ENCODE peak calls at places on chromosomes 4 and X, in ten cellular contexts. One of them, this sample, is unnamed.

GRCh38 chr4:56531823-56532222 is 26.2 kb downstream of the ARL9 start:
- DNase-seq in GM13977: no peak
- DNase-seq in NCI-H510A: no peak
- DNase-seq in stimulated activated CD4-positive, alpha-beta T cell treated with anti-CD3 and anti-CD28 coated beads, TNF-alpha, amount 100 ng/mL, for 4 hours: no peak
- DNase-seq in PC-3: no peak
- DNase-seq in T-helper 1 cell: no peak
- DNase-seq in psoas muscle: no peak
- DNase-seq in HT1080: no peak
- DNase-seq in GM12891: no peak
- DNase-seq in sciatic nerve: no peak
- DNase-seq in this sample: no peak

GRCh38 chr4:60657041-60657440 is 543.1 kb upstream of the ADGRL3 start:
- DNase-seq in GM13977: no peak
- DNase-seq in NCI-H510A: no peak
- DNase-seq in stimulated activated CD4-positive, alpha-beta T cell treated with anti-CD3 and anti-CD28 coated beads, TNF-alpha, amount 100 ng/mL, for 4 hours: no peak
- DNase-seq in PC-3: no peak
- DNase-seq in T-helper 1 cell: no peak
- DNase-seq in psoas muscle: no peak
- DNase-seq in HT1080: no peak
- DNase-seq in GM12891: no peak
- DNase-seq in sciatic nerve: no peak
- DNase-seq in this sample: no peak

GRCh38 chr4:85187106-85187505 is 220.6 kb upstream of the WDFY3 start:
- DNase-seq in GM13977: no peak
- DNase-seq in NCI-H510A: no peak
- DNase-seq in stimulated activated CD4-positive, alpha-beta T cell treated with anti-CD3 and anti-CD28 coated beads, TNF-alpha, amount 100 ng/mL, for 4 hours: no peak
- DNase-seq in PC-3: no peak
- DNase-seq in T-helper 1 cell: no peak
- DNase-seq in psoas muscle: no peak
- DNase-seq in HT1080: no peak
- DNase-seq in GM12891: no peak
- DNase-seq in sciatic nerve: no peak
- DNase-seq in this sample: no peak

GRCh38 chr4:38873290-38873949 is 5.8 kb downstream of the FAM114A1 start:
- DNase-seq in GM13977: no peak
- DNase-seq in NCI-H510A: no peak
- DNase-seq in stimulated activated CD4-positive, alpha-beta T cell treated with anti-CD3 and anti-CD28 coated beads, TNF-alpha, amount 100 ng/mL, for 4 hours: no peak
- DNase-seq in PC-3: no peak
- DNase-seq in T-helper 1 cell: no peak
- DNase-seq in psoas muscle: no peak
- DNase-seq in HT1080: no peak
- DNase-seq in GM12891: no peak
- DNase-seq in sciatic nerve: no peak
- DNase-seq in this sample: no peak

GRCh38 chr4:125750827-125751466 is 436.2 kb downstream of the FAT4 start:
- DNase-seq in GM13977: no peak
- DNase-seq in NCI-H510A: no peak
- DNase-seq in stimulated activated CD4-positive, alpha-beta T cell treated with anti-CD3 and anti-CD28 coated beads, TNF-alpha, amount 100 ng/mL, for 4 hours: no peak
- DNase-seq in PC-3: peak
- DNase-seq in T-helper 1 cell: no peak
- DNase-seq in psoas muscle: no peak
- DNase-seq in HT1080: peak
- DNase-seq in GM12891: no peak
- DNase-seq in sciatic nerve: no peak
- DNase-seq in this sample: no peak

GRCh38 chr4:39718366-39719323 is 20.7 kb downstream of the UBE2K start:
- DNase-seq in GM13977: no peak
- DNase-seq in NCI-H510A: no peak
- DNase-seq in stimulated activated CD4-positive, alpha-beta T cell treated with anti-CD3 and anti-CD28 coated beads, TNF-alpha, amount 100 ng/mL, for 4 hours: no peak
- DNase-seq in PC-3: no peak
- DNase-seq in T-helper 1 cell: no peak
- DNase-seq in psoas muscle: no peak
- DNase-seq in HT1080: no peak
- DNase-seq in GM12891: no peak
- DNase-seq in sciatic nerve: no peak
- DNase-seq in this sample: no peak

GRCh38 chr4:131638776-131639175 is 1510.3 kb upstream of the PCDH10 start:
- DNase-seq in GM13977: no peak
- DNase-seq in NCI-H510A: no peak
- DNase-seq in stimulated activated CD4-positive, alpha-beta T cell treated with anti-CD3 and anti-CD28 coated beads, TNF-alpha, amount 100 ng/mL, for 4 hours: no peak
- DNase-seq in PC-3: no peak
- DNase-seq in T-helper 1 cell: no peak
- DNase-seq in psoas muscle: no peak
- DNase-seq in HT1080: no peak
- DNase-seq in GM12891: no peak
- DNase-seq in sciatic nerve: no peak
- DNase-seq in this sample: no peak

GRCh38 chrX:40175416-40176255 is 77.9 kb upstream of the BCOR start:
- DNase-seq in GM13977: peak
- DNase-seq in NCI-H510A: peak
- DNase-seq in stimulated activated CD4-positive, alpha-beta T cell treated with anti-CD3 and anti-CD28 coated beads, TNF-alpha, amount 100 ng/mL, for 4 hours: peak
- DNase-seq in PC-3: peak
- DNase-seq in T-helper 1 cell: peak
- DNase-seq in psoas muscle: peak
- DNase-seq in HT1080: no peak
- DNase-seq in GM12891: no peak
- DNase-seq in sciatic nerve: peak
- DNase-seq in this sample: peak

GRCh38 chr4:168484626-168485025 is 4.3 kb upstream of the DDX60L start:
- DNase-seq in GM13977: no peak
- DNase-seq in NCI-H510A: no peak
- DNase-seq in stimulated activated CD4-positive, alpha-beta T cell treated with anti-CD3 and anti-CD28 coated beads, TNF-alpha, amount 100 ng/mL, for 4 hours: no peak
- DNase-seq in PC-3: peak
- DNase-seq in T-helper 1 cell: no peak
- DNase-seq in psoas muscle: no peak
- DNase-seq in HT1080: peak
- DNase-seq in GM12891: no peak
- DNase-seq in sciatic nerve: no peak
- DNase-seq in this sample: no peak

GRCh38 chr4:67546971-67547370 is 1.7 kb upstream of the CENPC start:
- DNase-seq in GM13977: no peak
- DNase-seq in NCI-H510A: no peak
- DNase-seq in stimulated activated CD4-positive, alpha-beta T cell treated with anti-CD3 and anti-CD28 coated beads, TNF-alpha, amount 100 ng/mL, for 4 hours: no peak
- DNase-seq in PC-3: no peak
- DNase-seq in T-helper 1 cell: no peak
- DNase-seq in psoas muscle: no peak
- DNase-seq in HT1080: no peak
- DNase-seq in GM12891: no peak
- DNase-seq in sciatic nerve: no peak
- DNase-seq in this sample: no peak

GRCh38 chr4:24477919-24478318 is 106.4 kb downstream of the DHX15 start:
- DNase-seq in GM13977: no peak
- DNase-seq in NCI-H510A: no peak
- DNase-seq in stimulated activated CD4-positive, alpha-beta T cell treated with anti-CD3 and anti-CD28 coated beads, TNF-alpha, amount 100 ng/mL, for 4 hours: no peak
- DNase-seq in PC-3: peak
- DNase-seq in T-helper 1 cell: no peak
- DNase-seq in psoas muscle: peak
- DNase-seq in HT1080: peak
- DNase-seq in GM12891: no peak
- DNase-seq in sciatic nerve: no peak
- DNase-seq in this sample: no peak

GRCh38 chr4:128709268-128709667 is 100.2 kb upstream of the JADE1 start:
- DNase-seq in GM13977: no peak
- DNase-seq in NCI-H510A: no peak
- DNase-seq in stimulated activated CD4-positive, alpha-beta T cell treated with anti-CD3 and anti-CD28 coated beads, TNF-alpha, amount 100 ng/mL, for 4 hours: no peak
- DNase-seq in PC-3: no peak
- DNase-seq in T-helper 1 cell: no peak
- DNase-seq in psoas muscle: no peak
- DNase-seq in HT1080: no peak
- DNase-seq in GM12891: no peak
- DNase-seq in sciatic nerve: no peak
- DNase-seq in this sample: no peak

GRCh38 chr4:104017213-104017612 is 297.4 kb upstream of the TACR3 start:
- DNase-seq in GM13977: no peak
- DNase-seq in NCI-H510A: no peak
- DNase-seq in stimulated activated CD4-positive, alpha-beta T cell treated with anti-CD3 and anti-CD28 coated beads, TNF-alpha, amount 100 ng/mL, for 4 hours: no peak
- DNase-seq in PC-3: no peak
- DNase-seq in T-helper 1 cell: no peak
- DNase-seq in psoas muscle: no peak
- DNase-seq in HT1080: no peak
- DNase-seq in GM12891: no peak
- DNase-seq in sciatic nerve: no peak
- DNase-seq in this sample: no peak

GRCh38 chr4:28354874-28355273 is 1494.2 kb downstream of the STIM2 start:
- DNase-seq in GM13977: no peak
- DNase-seq in NCI-H510A: no peak
- DNase-seq in stimulated activated CD4-positive, alpha-beta T cell treated with anti-CD3 and anti-CD28 coated beads, TNF-alpha, amount 100 ng/mL, for 4 hours: no peak
- DNase-seq in PC-3: no peak
- DNase-seq in T-helper 1 cell: no peak
- DNase-seq in psoas muscle: no peak
- DNase-seq in HT1080: no peak
- DNase-seq in GM12891: no peak
- DNase-seq in sciatic nerve: no peak
- DNase-seq in this sample: no peak

GRCh38 chrX:8036914-8037313 is 109.7 kb upstream of the PNPLA4 start:
- DNase-seq in GM13977: no peak
- DNase-seq in NCI-H510A: peak
- DNase-seq in stimulated activated CD4-positive, alpha-beta T cell treated with anti-CD3 and anti-CD28 coated beads, TNF-alpha, amount 100 ng/mL, for 4 hours: no peak
- DNase-seq in PC-3: no peak
- DNase-seq in T-helper 1 cell: no peak
- DNase-seq in psoas muscle: no peak
- DNase-seq in HT1080: no peak
- DNase-seq in GM12891: no peak
- DNase-seq in sciatic nerve: no peak
- DNase-seq in this sample: no peak

GRCh38 chrX:42085836-42086235 is 162.5 kb upstream of the CASK start:
- DNase-seq in GM13977: no peak
- DNase-seq in NCI-H510A: no peak
- DNase-seq in stimulated activated CD4-positive, alpha-beta T cell treated with anti-CD3 and anti-CD28 coated beads, TNF-alpha, amount 100 ng/mL, for 4 hours: no peak
- DNase-seq in PC-3: peak
- DNase-seq in T-helper 1 cell: no peak
- DNase-seq in psoas muscle: no peak
- DNase-seq in HT1080: no peak
- DNase-seq in GM12891: no peak
- DNase-seq in sciatic nerve: no peak
- DNase-seq in this sample: no peak

GRCh38 chr4:111228396-111228795 is 605.5 kb upstream of the PITX2 start:
- DNase-seq in GM13977: no peak
- DNase-seq in NCI-H510A: no peak
- DNase-seq in stimulated activated CD4-positive, alpha-beta T cell treated with anti-CD3 and anti-CD28 coated beads, TNF-alpha, amount 100 ng/mL, for 4 hours: no peak
- DNase-seq in PC-3: no peak
- DNase-seq in T-helper 1 cell: no peak
- DNase-seq in psoas muscle: no peak
- DNase-seq in HT1080: peak
- DNase-seq in GM12891: no peak
- DNase-seq in sciatic nerve: no peak
- DNase-seq in this sample: no peak

GRCh38 chr4:159219862-159220261 is 117.0 kb downstream of the RAPGEF2 start:
- DNase-seq in GM13977: no peak
- DNase-seq in NCI-H510A: no peak
- DNase-seq in stimulated activated CD4-positive, alpha-beta T cell treated with anti-CD3 and anti-CD28 coated beads, TNF-alpha, amount 100 ng/mL, for 4 hours: no peak
- DNase-seq in PC-3: no peak
- DNase-seq in T-helper 1 cell: no peak
- DNase-seq in psoas muscle: no peak
- DNase-seq in HT1080: no peak
- DNase-seq in GM12891: no peak
- DNase-seq in sciatic nerve: no peak
- DNase-seq in this sample: no peak

GRCh38 chrX:94051926-94052325 is 377.9 kb downstream of the FAM133A start:
- DNase-seq in GM13977: no peak
- DNase-seq in NCI-H510A: no peak
- DNase-seq in stimulated activated CD4-positive, alpha-beta T cell treated with anti-CD3 and anti-CD28 coated beads, TNF-alpha, amount 100 ng/mL, for 4 hours: no peak
- DNase-seq in PC-3: no peak
- DNase-seq in T-helper 1 cell: no peak
- DNase-seq in psoas muscle: no peak
- DNase-seq in HT1080: no peak
- DNase-seq in GM12891: no peak
- DNase-seq in sciatic nerve: no peak
- DNase-seq in this sample: no peak

GRCh38 chr4:186217733-186218293 is 9.5 kb upstream of the KLKB1 start:
- DNase-seq in GM13977: no peak
- DNase-seq in NCI-H510A: no peak
- DNase-seq in stimulated activated CD4-positive, alpha-beta T cell treated with anti-CD3 and anti-CD28 coated beads, TNF-alpha, amount 100 ng/mL, for 4 hours: no peak
- DNase-seq in PC-3: no peak
- DNase-seq in T-helper 1 cell: no peak
- DNase-seq in psoas muscle: no peak
- DNase-seq in HT1080: no peak
- DNase-seq in GM12891: no peak
- DNase-seq in sciatic nerve: no peak
- DNase-seq in this sample: no peak

GRCh38 chrX:75603833-75604232 is 81.0 kb upstream of the ZDHHC15 start:
- DNase-seq in GM13977: peak
- DNase-seq in NCI-H510A: no peak
- DNase-seq in stimulated activated CD4-positive, alpha-beta T cell treated with anti-CD3 and anti-CD28 coated beads, TNF-alpha, amount 100 ng/mL, for 4 hours: no peak
- DNase-seq in PC-3: peak
- DNase-seq in T-helper 1 cell: no peak
- DNase-seq in psoas muscle: no peak
- DNase-seq in HT1080: no peak
- DNase-seq in GM12891: peak
- DNase-seq in sciatic nerve: no peak
- DNase-seq in this sample: peak

GRCh38 chr4:66855956-66856355 is 689.3 kb downstream of the CENPC start:
- DNase-seq in GM13977: no peak
- DNase-seq in NCI-H510A: no peak
- DNase-seq in stimulated activated CD4-positive, alpha-beta T cell treated with anti-CD3 and anti-CD28 coated beads, TNF-alpha, amount 100 ng/mL, for 4 hours: no peak
- DNase-seq in PC-3: peak
- DNase-seq in T-helper 1 cell: no peak
- DNase-seq in psoas muscle: no peak
- DNase-seq in HT1080: peak
- DNase-seq in GM12891: no peak
- DNase-seq in sciatic nerve: no peak
- DNase-seq in this sample: no peak

GRCh38 chrX:102712967-102713677 is 874 bp downstream of the GPRASP2 start:
- DNase-seq in GM13977: no peak
- DNase-seq in NCI-H510A: peak
- DNase-seq in stimulated activated CD4-positive, alpha-beta T cell treated with anti-CD3 and anti-CD28 coated beads, TNF-alpha, amount 100 ng/mL, for 4 hours: no peak
- DNase-seq in PC-3: peak
- DNase-seq in T-helper 1 cell: no peak
- DNase-seq in psoas muscle: peak
- DNase-seq in HT1080: peak
- DNase-seq in GM12891: no peak
- DNase-seq in sciatic nerve: peak
- DNase-seq in this sample: peak

GRCh38 chr4:90495211-90495610 is 368.0 kb downstream of the CCSER1 start:
- DNase-seq in GM13977: no peak
- DNase-seq in NCI-H510A: no peak
- DNase-seq in stimulated activated CD4-positive, alpha-beta T cell treated with anti-CD3 and anti-CD28 coated beads, TNF-alpha, amount 100 ng/mL, for 4 hours: no peak
- DNase-seq in PC-3: no peak
- DNase-seq in T-helper 1 cell: no peak
- DNase-seq in psoas muscle: no peak
- DNase-seq in HT1080: no peak
- DNase-seq in GM12891: no peak
- DNase-seq in sciatic nerve: no peak
- DNase-seq in this sample: no peak

GRCh38 chrX:131827935-131828334 is 195.2 kb upstream of the STK26 start:
- DNase-seq in GM13977: peak
- DNase-seq in NCI-H510A: no peak
- DNase-seq in stimulated activated CD4-positive, alpha-beta T cell treated with anti-CD3 and anti-CD28 coated beads, TNF-alpha, amount 100 ng/mL, for 4 hours: no peak
- DNase-seq in PC-3: peak
- DNase-seq in T-helper 1 cell: no peak
- DNase-seq in psoas muscle: no peak
- DNase-seq in HT1080: peak
- DNase-seq in GM12891: no peak
- DNase-seq in sciatic nerve: no peak
- DNase-seq in this sample: peak

GRCh38 chr4:40486534-40486933 is 143.1 kb downstream of the RBM47 start:
- DNase-seq in GM13977: no peak
- DNase-seq in NCI-H510A: no peak
- DNase-seq in stimulated activated CD4-positive, alpha-beta T cell treated with anti-CD3 and anti-CD28 coated beads, TNF-alpha, amount 100 ng/mL, for 4 hours: no peak
- DNase-seq in PC-3: peak
- DNase-seq in T-helper 1 cell: no peak
- DNase-seq in psoas muscle: no peak
- DNase-seq in HT1080: peak
- DNase-seq in GM12891: no peak
- DNase-seq in sciatic nerve: no peak
- DNase-seq in this sample: no peak

GRCh38 chr4:152536545-152537182 is 772 bp upstream of the FBXW7 start:
- DNase-seq in GM13977: peak
- DNase-seq in NCI-H510A: peak
- DNase-seq in stimulated activated CD4-positive, alpha-beta T cell treated with anti-CD3 and anti-CD28 coated beads, TNF-alpha, amount 100 ng/mL, for 4 hours: no peak
- DNase-seq in PC-3: peak
- DNase-seq in T-helper 1 cell: peak
- DNase-seq in psoas muscle: no peak
- DNase-seq in HT1080: no peak
- DNase-seq in GM12891: no peak
- DNase-seq in sciatic nerve: no peak
- DNase-seq in this sample: peak

GRCh38 chr4:1207603-1208265 is 35.4 kb upstream of the SPON2 start:
- DNase-seq in GM13977: no peak
- DNase-seq in NCI-H510A: no peak
- DNase-seq in stimulated activated CD4-positive, alpha-beta T cell treated with anti-CD3 and anti-CD28 coated beads, TNF-alpha, amount 100 ng/mL, for 4 hours: no peak
- DNase-seq in PC-3: peak
- DNase-seq in T-helper 1 cell: no peak
- DNase-seq in psoas muscle: peak
- DNase-seq in HT1080: no peak
- DNase-seq in GM12891: no peak
- DNase-seq in sciatic nerve: peak
- DNase-seq in this sample: no peak